ENCODE peak calls at places on chromosomes 16 and 17, in five cellular contexts. D, Z, K, S and T are unnamed samples. For H3K4me1, the result is how much of the 10 kb centered on the place peaks cover.

GRCh38 chr16:18834873-18835272 is 33.5 kb upstream of the ARL6IP1 start:
- DNase-seq in D (no peak), Z (no peak), K (no peak), S (no peak), T (no peak)

GRCh38 chr16:81748476-81749198 is 30.5 kb upstream of the PLCG2 start:
- DNase-seq in D (no peak), Z (no peak), K (no peak), S (no peak), T (no peak)

GRCh38 chr17:54867634-54868033 is 33.0 kb upstream of the TOM1L1 start:
- DNase-seq in D (no peak), Z (no peak), K (no peak), S (no peak), T (no peak)

GRCh38 chr16:67598527-67598926 is 36.2 kb downstream of the CTCF start:
- DNase-seq in D (no peak), Z (no peak), K (no peak), S (no peak), T (no peak)

GRCh38 chr17:32281011-32281451 is 15.4 kb downstream of the RHBDL3 start:
- DNase-seq in D (no peak), Z (peak), K (peak), S (peak), T (no peak)

GRCh38 chr16:85398688-85399582 is 214.2 kb upstream of the GSE1 start:
- DNase-seq in D (no peak), Z (no peak), K (no peak), S (peak), T (peak)

GRCh38 chr16:22183901-22184614 is 21.8 kb downstream of the SDR42E2 start:
- DNase-seq in D (no peak), Z (no peak), K (no peak), S (peak), T (no peak)

GRCh38 chr17:5120036-5120435 is 4.2 kb downstream of the USP6 start:
- DNase-seq in D (no peak), Z (no peak), K (no peak), S (no peak), T (no peak)

GRCh38 chr16:15490123-15490711 is 55.8 kb downstream of the BMERB1 start:
- DNase-seq in D (no peak), Z (no peak), K (no peak), S (peak), T (no peak)

GRCh38 chr16:1048442-1049112 is 24.0 kb upstream of the SSTR5 start:
- DNase-seq in D (no peak), Z (no peak), K (peak), S (peak), T (no peak)

GRCh38 chr17:73343739-73344454 is 32.1 kb upstream of the CDC42EP4 start:
- DNase-seq in D (no peak), Z (no peak), K (no peak), S (no peak), T (no peak)

GRCh38 chr17:72430611-72431432 is 310.0 kb downstream of the SOX9 start:
- DNase-seq in D (no peak), Z (no peak), K (no peak), S (peak), T (no peak)

GRCh38 chr17:28760987-28761562 is 17.3 kb downstream of the TRAF4 start:
- DNase-seq in D (peak), Z (peak), K (peak), S (peak), T (no peak)

GRCh38 chr16:31177136-31177535 is 2.8 kb upstream of the FUS start:
- DNase-seq in D (no peak), Z (no peak), K (no peak), S (no peak), T (no peak)

GRCh38 chr17:3905017-3905486 is 11.2 kb downstream of the P2RX1 start:
- DNase-seq in D (no peak), Z (no peak), K (peak), S (no peak), T (no peak)

GRCh38 chr16:50306287-50306686 is 39.9 kb downstream of the ADCY7 start:
- DNase-seq in D (no peak), Z (no peak), K (no peak), S (peak), T (peak)

GRCh38 chr16:50185005-50185505 is 31.9 kb downstream of the TENT4B start:
- DNase-seq in D (no peak), Z (no peak), K (no peak), S (no peak), T (no peak)

GRCh38 chr16:81752225-81752875 is 26.7 kb upstream of the PLCG2 start:
- DNase-seq in D (no peak), Z (no peak), K (no peak), S (no peak), T (no peak)

GRCh38 chr16:22001591-22001990 is 675 bp upstream of the PDZD9 start:
- DNase-seq in D (no peak), Z (no peak), K (no peak), S (no peak), T (no peak)

GRCh38 chr16:2713523-2713922 is 6.5 kb downstream of the PRSS27 start:
- DNase-seq in D (no peak), Z (no peak), K (no peak), S (no peak), T (no peak)

GRCh38 chr17:78737332-78737731 is 44.7 kb downstream of the CYTH1 start:
- DNase-seq in D (no peak), Z (no peak), K (no peak), S (no peak), T (no peak)

DNA sequence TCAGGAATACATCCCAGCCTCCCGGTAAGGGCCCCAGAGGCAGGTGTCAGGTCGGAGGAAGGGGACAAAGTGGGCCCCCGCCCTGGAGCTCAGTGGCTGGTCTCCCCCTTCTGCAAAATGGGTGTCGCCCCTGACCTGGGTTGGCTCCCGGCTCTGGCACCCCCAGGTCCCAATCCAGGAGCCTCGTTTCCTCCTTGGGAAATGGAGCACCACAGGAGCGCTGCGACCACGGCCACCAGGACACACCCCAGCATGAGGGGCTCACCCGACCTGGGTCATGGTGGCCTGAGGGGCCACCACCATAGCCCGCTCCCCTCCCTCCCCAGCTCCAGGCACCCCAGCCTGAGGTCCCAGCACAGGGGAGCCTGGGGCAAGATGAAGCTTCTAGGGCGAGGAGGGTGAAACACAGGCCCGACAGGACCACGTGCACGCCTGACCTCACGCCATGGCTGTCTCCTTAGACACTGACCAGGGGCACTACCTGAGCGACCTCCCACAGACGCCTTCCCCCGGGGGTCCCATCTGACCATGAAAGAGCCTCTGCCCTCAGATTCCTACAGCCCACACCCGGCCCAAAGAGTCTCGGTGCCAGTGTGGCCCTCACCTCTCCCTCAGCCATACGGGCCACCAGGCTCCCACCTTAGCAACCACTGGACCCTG is 11.8 kb downstream of the BCAR1 start:
- DNase-seq in D (no peak), Z (peak), K (no peak), S (no peak), T (no peak)
- H3K4me1 ChIP-seq in D (under half), Z (under half), K (half or more), S (under half), T (under half)

GRCh38 chr16:25553711-25554436 is 137.9 kb upstream of the HS3ST4 start:
- DNase-seq in D (no peak), Z (no peak), K (no peak), S (no peak), T (no peak)
- H3K4me1 ChIP-seq in D (under half), Z (under half), K (under half), S (under half), T (under half)

GRCh38 chr17:7887038-7887481 is 1.5 kb upstream of the CHD3 start:
- DNase-seq in D (no peak), Z (no peak), K (no peak), S (no peak), T (no peak)

GRCh38 chr17:7887482-7888183 is 956 bp upstream of the CHD3 start:
- DNase-seq in D (peak), Z (peak), K (peak), S (peak), T (peak)

GRCh38 chr17:7888184-7888920 is at the start of gene CHD3:
- DNase-seq in D (peak), Z (no peak), K (peak), S (no peak), T (no peak)

GRCh38 chr17:7886227-7887037 is 2.2 kb upstream of the CHD3 start:
- DNase-seq in D (no peak), Z (peak), K (peak), S (peak), T (no peak)

GRCh38 chr17:7889166-7889584 is 586 bp downstream of the CHD3 start:
- DNase-seq in D (peak), Z (peak), K (peak), S (no peak), T (peak)
- H3K4me1 ChIP-seq in D (under half), Z (under half), K (under half), S (under half), T (under half)

DNA sequence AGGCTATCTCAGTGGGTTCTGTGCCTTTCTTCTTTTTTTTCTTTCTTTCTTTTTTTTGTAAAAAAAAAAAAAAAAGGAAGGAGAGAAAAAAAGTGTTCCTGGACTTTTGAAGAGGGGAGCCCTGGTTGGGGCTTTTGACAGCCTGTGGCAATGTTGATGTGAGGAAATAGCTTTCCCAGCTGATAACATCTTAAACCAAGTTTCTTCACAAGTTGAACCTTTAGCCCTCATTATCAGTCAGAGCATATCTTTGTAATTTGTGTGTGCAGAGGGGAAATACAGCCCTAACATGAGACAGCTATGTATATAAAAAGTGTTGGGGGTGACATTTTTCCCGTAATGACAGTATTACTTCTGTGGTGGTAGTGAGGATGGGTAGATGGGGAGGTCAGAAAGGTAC is 221.1 kb downstream of the FTO start:
- DNase-seq in D (no peak), Z (no peak), K (no peak), S (no peak), T (no peak)
- H3K4me1 ChIP-seq in D (under half), Z (under half), K (under half), S (under half), T (under half)

GRCh38 chr17:45427181-45427835 is 5.4 kb downstream of the ARHGAP27 start:
- DNase-seq in D (no peak), Z (no peak), K (no peak), S (no peak), T (no peak)
- H3K4me1 ChIP-seq in D (under half), Z (under half), K (half or more), S (under half), T (under half)

GRCh38 chr17:18039535-18040286 is 503 bp downstream of the GID4 start:
- DNase-seq in D (no peak), Z (peak), K (peak), S (peak), T (peak)
- H3K4me1 ChIP-seq in D (under half), Z (under half), K (half or more), S (under half), T (under half)

GRCh38 chr17:60386475-60387058 is 5.4 kb downstream of the USP32 start:
- DNase-seq in D (no peak), Z (no peak), K (no peak), S (no peak), T (no peak)

GRCh38 chr17:60383379-60383778 is 8.6 kb downstream of the USP32 start:
- DNase-seq in D (no peak), Z (no peak), K (no peak), S (no peak), T (no peak)

GRCh38 chr17:60387666-60388065 is 4.3 kb downstream of the USP32 start:
- DNase-seq in D (no peak), Z (no peak), K (no peak), S (no peak), T (no peak)

GRCh38 chr17:60388742-60389141 is 3.2 kb downstream of the USP32 start:
- DNase-seq in D (no peak), Z (no peak), K (no peak), S (no peak), T (no peak)

DNA sequence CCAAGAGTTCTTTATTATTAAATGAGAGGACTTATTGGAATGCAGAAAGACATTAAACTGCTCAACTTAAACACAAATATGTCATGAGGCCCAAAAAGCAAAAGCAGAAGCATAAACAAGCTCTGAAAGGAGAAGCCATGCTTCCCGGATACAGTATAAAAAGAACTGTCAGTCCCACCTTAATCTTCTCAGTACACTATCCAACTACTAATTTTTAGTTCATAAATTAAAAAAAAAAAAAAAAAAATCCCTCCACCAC is 5.9 kb downstream of the USP32 start:
- DNase-seq in D (no peak), Z (no peak), K (no peak), S (no peak), T (no peak)
- H3K4me1 ChIP-seq in D (under half), Z (under half), K (half or more), S (under half), T (under half)

GRCh38 chr16:4389051-4389955 is 17.7 kb downstream of the VASN start:
- DNase-seq in D (no peak), Z (no peak), K (peak), S (peak), T (no peak)
- H3K4me1 ChIP-seq in D (under half), Z (under half), K (under half), S (under half), T (half or more)